ENCODE peak calls at places on chromosomes 2 and 18, in five cellular contexts. W, R, P, D and E are unnamed samples.

GRCh38 chr18:45245036-45245638 is 370.1 kb upstream of the SLC14A2 start:
- DNase-seq in W (no peak), R (no peak), P (no peak), D (no peak), E (no peak)

GRCh38 chr18:48098538-48098937 is 168.1 kb upstream of the SMAD2 start:
- DNase-seq in W (no peak), R (no peak), P (no peak), D (no peak), E (no peak)

GRCh38 chr2:240705204-240705781 is 13.6 kb downstream of the AQP12A start:
- DNase-seq in W (no peak), R (no peak), P (no peak), D (no peak), E (no peak)

GRCh38 chr18:79962311-79962710 is 2.1 kb upstream of the HSBP1L1 start:
- DNase-seq in W (no peak), R (no peak), P (no peak), D (no peak), E (no peak)

GRCh38 chr2:127040169-127040568 is 66.8 kb downstream of the BIN1 start:
- DNase-seq in W (no peak), R (no peak), P (no peak), D (no peak), E (no peak)

GRCh38 chr18:48342588-48342987 is 66.6 kb downstream of the ZBTB7C start:
- DNase-seq in W (no peak), R (no peak), P (no peak), D (no peak), E (no peak)

GRCh38 chr2:59449264-59449663 is 1104.2 kb downstream of the BCL11A start:
- DNase-seq in W (no peak), R (peak), P (peak), D (no peak), E (no peak)

GRCh38 chr18:79169958-79170555 is 100.9 kb downstream of the ATP9B start:
- DNase-seq in W (peak), R (no peak), P (no peak), D (no peak), E (no peak)

GRCh38 chr2:79434362-79434761 is 78.5 kb upstream of the CTNNA2 start:
- DNase-seq in W (no peak), R (no peak), P (no peak), D (no peak), E (no peak)

GRCh38 chr2:120845281-120845680 is 109.6 kb downstream of the GLI2 start:
- DNase-seq in W (no peak), R (no peak), P (no peak), D (peak), E (no peak)

GRCh38 chr2:163990088-163990487 is 254.3 kb upstream of the FIGN start:
- DNase-seq in W (no peak), R (no peak), P (no peak), D (no peak), E (no peak)

GRCh38 chr18:68722807-68723206 is 7.9 kb upstream of the TMX3 start:
- DNase-seq in W (no peak), R (no peak), P (no peak), D (no peak), E (no peak)

GRCh38 chr2:185583058-185583816 is 155.4 kb upstream of the FSIP2 start:
- DNase-seq in W (no peak), R (no peak), P (no peak), D (no peak), E (no peak)

GRCh38 chr2:59733970-59734369 is 819.5 kb downstream of the BCL11A start:
- DNase-seq in W (no peak), R (no peak), P (no peak), D (no peak), E (no peak)

GRCh38 chr2:130830538-130830937 is 6.2 kb upstream of the ARHGEF4 start:
- DNase-seq in W (no peak), R (no peak), P (no peak), D (no peak), E (no peak)

GRCh38 chr2:101803128-101803527 is 105.6 kb downstream of the MAP4K4 start:
- DNase-seq in W (no peak), R (no peak), P (no peak), D (no peak), E (no peak)

GRCh38 chr2:174263989-174264388 is 15.7 kb upstream of the OLA1 start:
- DNase-seq in W (no peak), R (no peak), P (no peak), D (no peak), E (no peak)

GRCh38 chr2:29615841-29616240 is 305.5 kb downstream of the ALK start:
- DNase-seq in W (no peak), R (no peak), P (no peak), D (no peak), E (no peak)

GRCh38 chr2:19228092-19228670 is 130.2 kb downstream of the OSR1 start:
- DNase-seq in W (no peak), R (no peak), P (no peak), D (no peak), E (no peak)

GRCh38 chr18:23640023-23640422 is 22.7 kb downstream of the ANKRD29 start:
- DNase-seq in W (no peak), R (no peak), P (no peak), D (no peak), E (no peak)
- TF ChIP-seq CTCF in W (no peak), R (no peak), P (no peak), D (peak), E (no peak)

DNA sequence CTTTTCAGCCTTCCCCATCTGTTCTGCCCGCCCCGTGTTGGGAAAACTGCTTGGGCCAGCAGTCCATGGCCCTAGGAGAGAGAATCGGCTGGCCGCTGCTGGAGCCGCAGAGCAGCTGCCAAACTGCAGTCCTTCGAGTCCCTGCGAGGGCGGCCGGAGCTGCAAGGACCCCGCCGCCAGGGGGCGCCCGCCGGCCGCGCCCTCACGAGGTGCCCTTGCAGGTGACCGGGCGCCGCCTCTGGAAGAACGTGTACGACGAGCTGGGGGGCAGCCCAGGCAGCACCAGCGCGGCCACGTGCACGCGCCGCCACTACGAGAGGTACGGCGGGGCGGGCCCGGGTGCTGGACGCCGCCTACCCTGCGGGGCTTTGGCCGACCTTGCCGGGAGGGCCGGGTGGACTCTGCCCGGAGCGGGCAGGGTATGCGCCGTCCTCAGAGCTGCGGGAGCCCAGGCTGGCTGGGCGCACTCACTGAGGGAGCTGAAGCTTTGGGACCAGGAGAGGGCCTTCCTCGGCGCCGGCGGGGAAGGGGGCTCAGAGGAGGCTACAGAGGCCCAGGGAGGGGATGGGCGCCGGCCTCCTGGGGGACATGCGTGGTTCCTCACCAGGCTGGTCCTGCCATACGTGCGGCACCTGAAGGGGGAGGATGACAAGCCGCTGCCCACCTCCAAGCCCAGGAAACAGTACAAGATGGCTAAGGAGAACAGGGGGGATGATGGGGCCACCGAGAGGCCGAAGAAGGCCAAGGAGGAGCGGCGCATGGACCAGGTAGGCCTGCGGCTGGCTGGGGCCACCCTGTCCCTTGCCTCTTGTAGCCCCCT is 13.6 kb downstream of the ARID5A start:
- DNase-seq in W (no peak), R (peak), P (no peak), D (no peak), E (no peak)
- TF ChIP-seq CTCF in W (peak), R (peak), P (peak), D (peak), E (no peak)

GRCh38 chr2:43400508-43400907 is 174.1 kb upstream of the ZFP36L2 start:
- DNase-seq in W (no peak), R (no peak), P (no peak), D (no peak), E (no peak)
- TF ChIP-seq CTCF in W (no peak), R (no peak), P (no peak), D (peak), E (no peak)

GRCh38 chr2:227625420-227625819 is 8.1 kb downstream of the SCYGR4 start:
- DNase-seq in W (no peak), R (no peak), P (no peak), D (no peak), E (no peak)
- TF ChIP-seq CTCF in W (no peak), R (no peak), P (no peak), D (no peak), E (no peak)

GRCh38 chr2:133653116-133653515 is 84.9 kb upstream of the NCKAP5 start:
- DNase-seq in W (no peak), R (no peak), P (no peak), D (no peak), E (no peak)
- TF ChIP-seq CTCF in W (no peak), R (no peak), P (no peak), D (no peak), E (no peak)

DNA sequence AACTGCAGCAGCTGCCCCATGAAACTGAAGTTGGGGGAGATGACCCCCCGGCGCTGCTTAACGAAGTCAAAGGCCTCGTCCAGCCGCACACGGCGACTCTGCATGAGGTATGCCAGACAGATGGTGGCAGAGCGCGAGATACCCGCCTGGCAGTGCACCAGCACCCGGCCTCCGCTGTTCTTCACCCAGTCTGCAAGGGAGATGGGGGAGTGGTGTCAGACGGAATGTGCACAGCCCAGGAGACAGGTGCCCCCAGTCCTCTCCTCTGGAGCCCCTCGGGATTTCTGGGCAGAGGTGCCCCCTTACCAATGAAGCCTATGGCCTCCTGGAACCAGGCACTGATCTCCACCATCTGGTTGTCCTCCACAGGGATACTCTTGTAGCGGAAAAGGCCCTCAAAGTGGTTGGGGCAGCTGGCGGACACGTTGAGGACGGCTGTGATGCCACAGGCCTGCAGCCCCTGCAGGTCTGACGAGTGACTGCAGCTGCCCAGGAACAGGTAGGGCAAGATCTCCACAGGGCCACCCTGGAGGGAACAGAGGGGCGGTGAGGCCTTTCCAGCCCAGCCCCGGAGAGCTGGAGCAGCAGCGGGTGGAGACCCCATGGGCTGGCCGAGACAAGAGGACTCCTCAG is 1.3 kb downstream of the DUSP2 start:
- DNase-seq in W (no peak), R (peak), P (no peak), D (no peak), E (peak)
- TF ChIP-seq CTCF in W (no peak), R (peak), P (no peak), D (no peak), E (peak)

GRCh38 chr2:149575742-149576141 is 11.8 kb downstream of the MMADHC start:
- DNase-seq in W (no peak), R (no peak), P (no peak), D (no peak), E (no peak)

GRCh38 chr2:149572102-149572953 is 15.2 kb downstream of the MMADHC start:
- DNase-seq in W (no peak), R (no peak), P (no peak), D (no peak), E (no peak)

GRCh38 chr2:149577269-149577668 is 10.3 kb downstream of the MMADHC start:
- DNase-seq in W (no peak), R (no peak), P (no peak), D (no peak), E (no peak)

GRCh38 chr2:149575277-149575676 is 12.3 kb downstream of the MMADHC start:
- DNase-seq in W (no peak), R (no peak), P (no peak), D (no peak), E (no peak)

DNA sequence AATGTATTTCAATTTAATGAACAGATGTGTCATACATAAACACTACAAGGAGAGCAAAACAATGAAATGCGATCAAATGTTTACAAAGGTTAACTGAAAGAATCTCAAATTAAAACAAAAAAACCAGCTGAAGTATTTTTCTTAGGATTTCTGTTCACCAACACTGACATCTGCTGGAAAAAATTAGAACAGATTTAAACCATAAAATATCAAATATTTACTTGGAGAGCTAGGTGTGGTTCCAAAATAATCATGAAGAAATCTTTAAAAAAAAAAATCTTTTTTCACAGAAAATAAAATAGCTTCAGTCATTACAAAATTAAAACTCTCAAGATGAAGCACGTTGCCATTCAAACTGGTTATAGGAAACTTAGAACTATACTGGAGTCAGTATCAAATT is 13.8 kb downstream of the MMADHC start:
- DNase-seq in W (no peak), R (no peak), P (no peak), D (no peak), E (no peak)
- TF ChIP-seq CTCF in W (no peak), R (peak), P (no peak), D (peak), E (no peak)

GRCh38 chr2:75241696-75242095 is 42.4 kb upstream of the TACR1 start:
- DNase-seq in W (no peak), R (peak), P (peak), D (no peak), E (no peak)
- TF ChIP-seq CTCF in W (peak), R (peak), P (peak), D (no peak), E (no peak)

GRCh38 chr2:86297382-86298147 is 39.9 kb downstream of the REEP1 start:
- DNase-seq in W (peak), R (peak), P (no peak), D (no peak), E (peak)
- TF ChIP-seq CTCF in W (no peak), R (peak), P (peak), D (peak), E (peak)

DNA sequence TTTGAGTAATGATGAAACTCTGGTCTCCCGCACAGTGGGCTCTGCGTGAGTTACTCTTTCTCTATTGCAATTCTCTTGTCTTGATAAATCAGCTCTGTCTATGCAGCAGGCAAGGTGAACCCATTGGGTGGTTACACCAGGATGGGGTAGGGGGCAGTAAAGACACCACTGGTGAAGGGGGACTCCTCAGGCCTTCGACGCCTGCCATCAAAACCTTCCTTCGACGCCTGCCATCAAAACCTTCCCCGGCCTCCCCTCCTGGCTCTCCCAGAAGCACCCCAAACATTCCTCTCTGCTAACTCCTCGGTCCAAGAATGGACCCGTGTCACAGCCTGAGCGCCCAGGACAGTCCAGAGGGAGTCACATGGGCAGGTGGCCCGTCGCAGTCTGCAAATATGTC is 4.8 kb upstream of the STARD7 start:
- DNase-seq in W (no peak), R (no peak), P (no peak), D (no peak), E (no peak)
- TF ChIP-seq CTCF in W (no peak), R (peak), P (no peak), D (no peak), E (no peak)